ENCODE peak calls at places on chromosomes 3 and 15, in six cellular contexts. P is lower lobe of right lung, Y is Peyer's patch, W is A549, N is kidney, E is RWPE2. X is an unnamed sample.

GRCh38 chr15:40190591-40190990 is 29.7 kb downstream of the BUB1B start:
- DNase-seq in P (no peak), Y (no peak), W (peak; percentile 3), N (no peak), E (no peak), X (no peak)

GRCh38 chr3:123667784-123668183 is 82.9 kb upstream of the HACD2 start:
- DNase-seq in P (no peak), Y (no peak), W (no peak), N (no peak), E (no peak), X (no peak)

GRCh38 chr3:193816656-193817311 is 223.8 kb downstream of the OPA1 start:
- DNase-seq in P (no peak), Y (peak; percentile 87), W (no peak), N (peak; percentile 86), E (no peak), X (no peak)

GRCh38 chr3:51657234-51657633 is 13.8 kb upstream of the TEX264 start:
- DNase-seq in P (no peak), Y (no peak), W (no peak), N (no peak), E (no peak), X (no peak)

GRCh38 chr3:312170-312569 is 115.6 kb downstream of the CHL1 start:
- DNase-seq in P (no peak), Y (no peak), W (no peak), N (no peak), E (no peak), X (no peak)

GRCh38 chr3:46576-46975 is 150.0 kb upstream of the CHL1 start:
- DNase-seq in P (no peak), Y (no peak), W (no peak), N (no peak), E (no peak), X (no peak)

GRCh38 chr3:52851348-52851747 is 16.5 kb upstream of the MUSTN1 start:
- DNase-seq in P (no peak), Y (no peak), W (peak; percentile 52), N (peak; percentile 31), E (no peak), X (peak; percentile 31)

GRCh38 chr15:85482896-85483295 is 102.5 kb downstream of the AKAP13 start:
- DNase-seq in P (no peak), Y (no peak), W (no peak), N (no peak), E (no peak), X (no peak)

GRCh38 chr3:43181202-43181910 is 75.5 kb upstream of the POMGNT2 start:
- DNase-seq in P (no peak), Y (peak; percentile 86), W (no peak), N (no peak), E (peak; percentile 85), X (peak; percentile 41)

DNA sequence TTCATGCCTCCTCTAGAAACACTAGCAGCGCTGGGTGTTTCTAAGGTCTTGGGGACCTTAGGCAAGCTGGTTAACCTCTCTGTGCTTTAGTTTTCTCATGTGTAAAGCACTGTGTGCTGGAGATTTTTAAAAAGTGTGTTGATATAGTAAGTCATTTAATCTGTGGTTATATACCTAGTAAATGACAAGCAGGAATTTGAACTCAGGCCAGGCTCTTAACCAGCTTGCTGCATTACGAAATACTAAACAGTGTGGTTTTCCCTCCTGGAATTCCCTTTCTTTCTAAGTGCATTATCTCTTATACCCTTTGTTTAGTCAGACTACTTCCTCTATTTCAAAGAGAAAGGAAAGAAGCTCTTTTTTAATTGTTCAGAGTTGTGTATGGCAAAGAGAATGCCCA is 26.5 kb downstream of the NEO1 start:
- DNase-seq in P (no peak), Y (no peak), W (no peak), N (no peak), E (no peak), X (no peak)
- H3K4me1 ChIP-seq in P (peaks cover 48% of the 10 kb centered on the region), Y (no peaks in the 10 kb centered on the region), W (peaks cover 17% of the 10 kb centered on the region), N (peaks cover 14% of the 10 kb centered on the region), E (peaks cover 3% of the 10 kb centered on the region), X (no peaks in the 10 kb centered on the region)

GRCh38 chr3:64207289-64208086 is 17.8 kb downstream of the PRICKLE2 start:
- DNase-seq in P (no peak), Y (no peak), W (no peak), N (no peak), E (no peak), X (no peak)

GRCh38 chr3:64213224-64213893 is 11.9 kb downstream of the PRICKLE2 start:
- DNase-seq in P (no peak), Y (no peak), W (no peak), N (no peak), E (no peak), X (no peak)

GRCh38 chr3:64214697-64215018 is 10.6 kb downstream of the PRICKLE2 start:
- DNase-seq in P (no peak), Y (no peak), W (no peak), N (no peak), E (no peak), X (no peak)

GRCh38 chr3:64214002-64214696 is 11.1 kb downstream of the PRICKLE2 start:
- DNase-seq in P (peak; percentile 62), Y (no peak), W (no peak), N (peak; percentile 90), E (no peak), X (no peak)

GRCh38 chr3:64209866-64210609 is 15.2 kb downstream of the PRICKLE2 start:
- DNase-seq in P (peak; percentile 61), Y (no peak), W (no peak), N (peak; percentile 82), E (no peak), X (no peak)
- H3K4me1 ChIP-seq in P (peaks cover 52% of the 10 kb centered on the region), Y (no peaks in the 10 kb centered on the region), W (peaks cover 45% of the 10 kb centered on the region), N (peaks cover 13% of the 10 kb centered on the region), E (peaks cover 15% of the 10 kb centered on the region), X (no peaks in the 10 kb centered on the region)

GRCh38 chr15:70090436-70091291 is 7.1 kb downstream of the TLE3 start:
- DNase-seq in P (no peak), Y (peak; percentile 82), W (no peak), N (no peak), E (no peak), X (no peak)
- H3K4me1 ChIP-seq in P (peaks cover 97% of the 10 kb centered on the region), Y (peaks cover 52% of the 10 kb centered on the region), W (peaks cover 2% of the 10 kb centered on the region), N (peaks cover 43% of the 10 kb centered on the region), E (peaks cover 35% of the 10 kb centered on the region), X (peaks cover 48% of the 10 kb centered on the region)

GRCh38 chr15:99122831-99123705 is 18.2 kb downstream of the SYNM start:
- DNase-seq in P (no peak), Y (no peak), W (no peak), N (peak; percentile 20), E (no peak), X (no peak)

GRCh38 chr15:99121207-99121606 is 16.3 kb downstream of the SYNM start:
- DNase-seq in P (peak; percentile 22), Y (no peak), W (no peak), N (peak; percentile 60), E (no peak), X (no peak)

GRCh38 chr15:99123706-99124451 is 19.0 kb downstream of the SYNM start:
- DNase-seq in P (peak; percentile 69), Y (peak; percentile 85), W (peak; percentile 94), N (peak; percentile 95), E (peak; percentile 98), X (no peak)

GRCh38 chr15:99120050-99120777 is 15.3 kb downstream of the SYNM start:
- DNase-seq in P (peak; percentile 22), Y (peak; percentile 18), W (no peak), N (peak; percentile 27), E (peak; percentile 42), X (no peak)

DNA sequence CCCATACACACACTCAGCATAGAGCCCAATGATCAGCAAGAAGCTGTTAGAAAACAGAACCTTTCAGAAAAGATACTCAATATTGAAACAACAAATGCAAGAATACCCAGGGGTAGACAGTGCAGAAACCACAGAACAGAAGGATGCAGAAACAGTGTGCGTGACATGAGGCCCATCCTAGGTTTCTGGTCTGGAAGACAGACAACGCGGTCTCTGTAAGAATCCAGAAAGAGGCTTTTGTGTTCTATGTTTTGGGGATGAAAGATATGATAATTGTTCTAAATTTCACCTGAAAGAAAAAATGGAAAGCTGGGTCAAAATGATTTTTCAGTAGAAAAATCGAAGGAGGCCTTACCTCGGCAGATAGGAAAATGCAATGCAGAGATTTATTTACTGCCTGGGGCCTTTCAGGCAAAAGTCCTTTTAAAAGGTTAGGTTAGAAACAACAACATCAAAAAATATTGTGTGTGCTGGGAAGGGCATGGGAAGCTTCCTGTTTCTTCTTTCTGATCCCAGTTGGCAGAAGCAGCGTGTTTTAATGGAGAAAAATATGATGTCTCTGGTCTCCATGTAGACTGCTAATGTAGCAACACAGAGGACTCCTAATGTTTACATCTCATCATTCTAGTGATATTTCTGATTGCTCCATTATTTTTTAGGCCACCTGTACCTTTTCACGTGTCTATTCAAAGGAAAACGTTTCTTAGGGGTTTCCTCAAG is 17.0 kb downstream of the SYNM start:
- DNase-seq in P (no peak), Y (no peak), W (no peak), N (no peak), E (no peak), X (no peak)
- H3K4me1 ChIP-seq in P (peaks cover 22% of the 10 kb centered on the region), Y (no peaks in the 10 kb centered on the region), W (peaks cover 33% of the 10 kb centered on the region), N (peaks cover 21% of the 10 kb centered on the region), E (peaks cover 13% of the 10 kb centered on the region), X (no peaks in the 10 kb centered on the region)

GRCh38 chr15:70488002-70488605 is 275.3 kb downstream of the UACA start:
- DNase-seq in P (peak; percentile 73), Y (peak; percentile 90), W (peak; percentile 88), N (peak; percentile 80), E (no peak), X (peak; percentile 75)

GRCh38 chr15:70490838-70491155 is 272.6 kb downstream of the UACA start:
- DNase-seq in P (no peak), Y (no peak), W (no peak), N (no peak), E (no peak), X (no peak)

GRCh38 chr15:70487380-70487725 is 276.0 kb downstream of the UACA start:
- DNase-seq in P (no peak), Y (no peak), W (no peak), N (no peak), E (no peak), X (no peak)

GRCh38 chr15:70490148-70490837 is 273.1 kb downstream of the UACA start:
- DNase-seq in P (no peak), Y (no peak), W (no peak), N (no peak), E (no peak), X (no peak)

GRCh38 chr15:70488941-70489848 is 274.2 kb downstream of the UACA start:
- DNase-seq in P (no peak), Y (no peak), W (no peak), N (no peak), E (no peak), X (no peak)
- H3K4me1 ChIP-seq in P (peaks cover 50% of the 10 kb centered on the region), Y (peaks cover 28% of the 10 kb centered on the region), W (peaks cover 43% of the 10 kb centered on the region), N (no peaks in the 10 kb centered on the region), E (peaks cover 32% of the 10 kb centered on the region), X (peaks cover 40% of the 10 kb centered on the region)

GRCh38 chr3:130709671-130710070 is 37.0 kb downstream of the PIK3R4 start:
- DNase-seq in P (no peak), Y (no peak), W (no peak), N (no peak), E (no peak), X (no peak)
- H3K4me1 ChIP-seq in P (no peaks in the 10 kb centered on the region), Y (no peaks in the 10 kb centered on the region), W (no peaks in the 10 kb centered on the region), N (no peaks in the 10 kb centered on the region), E (peaks cover 3% of the 10 kb centered on the region), X (no peaks in the 10 kb centered on the region)

X was measured in CD4-positive, CD25-positive, alpha-beta regulatory T cell.